ENCODE peak calls at places on chromosomes 13 and 19, in eight cellular contexts. I, A, H, F, N, G, V and S are unnamed samples.

GRCh38 chr19:40646564-40647254 is 43.7 kb downstream of the NUMBL start:
- DNase-seq in F (no peak), G (peak; percentile 42), V (no peak), I (no peak), A (no peak), H (no peak), N (no peak), S (no peak)

GRCh38 chr19:6273701-6274601 is 5.8 kb downstream of the MLLT1 start:
- DNase-seq in A (peak; percentile 71), H (no peak), F (no peak), I (peak; percentile 91), G (peak; percentile 88), V (no peak), N (no peak), S (no peak)

GRCh38 chr13:102536695-102537485 is 59.9 kb upstream of the TPP2 start:
- DNase-seq in H (no peak), N (no peak), V (no peak), A (peak; percentile 28), G (no peak), I (no peak), F (no peak), S (no peak)

GRCh38 chr13:42215578-42216421 is 56.2 kb upstream of the AKAP11 start:
- DNase-seq in V (no peak), G (peak; percentile 60), A (no peak), I (peak; percentile 68), F (peak; percentile 39), H (no peak), N (peak; percentile 77), S (no peak)

GRCh38 chr13:111372651-111373425 is 52.4 kb downstream of the TEX29 start:
- DNase-seq in H (no peak), N (no peak), V (no peak), A (no peak), F (peak; percentile 89), G (no peak), I (no peak), S (no peak)

GRCh38 chr19:50462970-50463369 is 13.3 kb upstream of the EMC10 start:
- DNase-seq in A (no peak), H (no peak), G (no peak), N (no peak), V (no peak), I (no peak), F (no peak), S (no peak)

GRCh38 chr19:6057651-6058365 is 52.5 kb downstream of the RFX2 start:
- DNase-seq in F (no peak), N (no peak), I (no peak), V (no peak), A (no peak), H (no peak), G (no peak), S (no peak)

GRCh38 chr19:19911150-19911549 is 10.4 kb downstream of the ZNF93 start:
- DNase-seq in G (peak; percentile 26), A (no peak), I (no peak), F (no peak), N (no peak), H (no peak), V (no peak), S (no peak)

GRCh38 chr13:37382156-37382555 is 216.4 kb downstream of the POSTN start:
- DNase-seq in I (no peak), F (no peak), V (no peak), H (no peak), N (no peak), A (no peak), G (peak; percentile 23), S (no peak)

GRCh38 chr13:101942038-101942437 is 459.8 kb downstream of the FGF14 start:
- DNase-seq in F (peak; percentile 27), N (peak; percentile 76), A (no peak), I (peak; percentile 59), V (peak; percentile 15), H (no peak), G (peak; percentile 16), S (no peak)

GRCh38 chr13:25966086-25966485 is 85.7 kb downstream of the SHISA2 start:
- DNase-seq in I (no peak), F (no peak), G (no peak), V (no peak), H (no peak), A (no peak), N (no peak), S (no peak)

GRCh38 chr13:112943309-112944125 is 25.5 kb upstream of the MCF2L start:
- DNase-seq in F (no peak), I (peak; percentile 11), V (peak; percentile 13), N (peak; percentile 72), H (no peak), A (peak; percentile 68), G (peak; percentile 4), S (no peak)

GRCh38 chr19:18932216-18932841 is 8.7 kb downstream of the HOMER3 start:
- DNase-seq in A (peak; percentile 74), F (peak; percentile 38), I (peak; percentile 40), G (no peak), V (peak; percentile 60), N (peak; percentile 98), H (peak; percentile 69), S (no peak)

GRCh38 chr19:8616861-8617260 is 6.3 kb upstream of the ADAMTS10 start:
- DNase-seq in H (no peak), N (no peak), G (no peak), I (no peak), F (no peak), A (no peak), V (no peak), S (no peak)

GRCh38 chr19:58554494-58555368 is at the start of gene CHMP2A:
- DNase-seq in A (peak; percentile 98), H (peak; percentile 98), F (peak; percentile 96), V (peak; percentile 98), N (peak; percentile 99), G (peak; percentile 95), I (peak; percentile 97), S (peak; percentile 86)

GRCh38 chr13:99677388-99677951 is 176.2 kb downstream of the TM9SF2 start:
- DNase-seq in V (no peak), N (no peak), H (no peak), A (no peak), G (no peak), I (peak; percentile 28), F (no peak), S (no peak)

GRCh38 chr13:75830842-75831241 is 194.7 kb downstream of the LMO7 start:
- DNase-seq in V (no peak), H (no peak), G (peak; percentile 78), N (no peak), A (no peak), F (no peak), I (peak; percentile 51), S (no peak)

GRCh38 chr13:43383488-43384165 is 360.2 kb downstream of the DNAJC15 start:
- DNase-seq in F (no peak), A (no peak), V (no peak), I (no peak), N (no peak), G (no peak), H (no peak), S (no peak)

GRCh38 chr13:46751811-46752635 is 44.9 kb downstream of the ESD start:
- DNase-seq in H (peak; percentile 13), V (no peak), A (no peak), G (peak; percentile 45), F (no peak), I (no peak), N (peak; percentile 13), S (peak; percentile 26)

GRCh38 chr13:51175639-51176038 is 46.6 kb upstream of the FAM124A start:
- DNase-seq in I (no peak), F (no peak), V (no peak), N (no peak), G (no peak), H (no peak), A (no peak), S (no peak)

GRCh38 chr19:29878973-29879654 is 62.9 kb upstream of the URI1 start:
- DNase-seq in G (peak; percentile 10), A (no peak), N (peak; percentile 50), I (peak; percentile 11), F (peak; percentile 48), H (no peak), V (peak; percentile 94), S (no peak)

GRCh38 chr13:107554355-107554905 is 660.9 kb downstream of the LIG4 start:
- DNase-seq in H (no peak), I (no peak), V (no peak), F (no peak), N (no peak), A (no peak), G (peak; percentile 4), S (no peak)

GRCh38 chr13:101640797-101641400 is 188.4 kb downstream of the ITGBL1 start:
- DNase-seq in H (no peak), F (no peak), N (no peak), V (no peak), G (peak; percentile 78), I (peak; percentile 74), A (no peak), S (no peak)

GRCh38 chr19:30085394-30085793 is 143.4 kb downstream of the URI1 start:
- DNase-seq in N (peak; percentile 74), V (no peak), A (peak; percentile 50), F (no peak), H (no peak), I (no peak), G (no peak), S (no peak)

GRCh38 chr19:5403968-5404640 is 51.1 kb upstream of the ZNRF4 start:
- DNase-seq in V (peak; percentile 61), A (peak; percentile 88), G (peak; percentile 81), H (peak; percentile 41), N (peak; percentile 98), I (peak; percentile 83), F (peak; percentile 74), S (peak; percentile 8)

GRCh38 chr19:48696353-48697010 is 711 bp downstream of the FUT2 start:
- DNase-seq in I (no peak), N (peak; percentile 72), A (no peak), G (no peak), V (no peak), F (no peak), H (no peak), S (no peak)

GRCh38 chr13:110149036-110149435 is 157.9 kb downstream of the COL4A1 start:
- DNase-seq in A (no peak), F (no peak), H (no peak), G (no peak), V (no peak), N (no peak), I (no peak), S (no peak)

GRCh38 chr19:13959962-13960862 is 7.9 kb downstream of the DCAF15 start:
- DNase-seq in H (peak; percentile 16), F (no peak), N (peak; percentile 70), I (no peak), A (peak; percentile 40), V (peak; percentile 49), G (no peak), S (no peak)
- TF ChIP-seq CTCF in H (peak; percentile 32), F (peak; percentile 16), N (peak; percentile 43), I (no peak), A (no peak), V (no peak), G (peak; percentile 29), S (peak; percentile 34)

GRCh38 chr13:48303331-48304131 is at the start of gene RB1:
- DNase-seq in N (peak; percentile 87), G (peak; percentile 87), A (peak; percentile 91), V (peak; percentile 57), F (peak; percentile 84), I (peak; percentile 91), H (peak; percentile 88), S (peak; percentile 45)
- H3K4me3 ChIP-seq in N (peak within 1 kb of the TSS; percentile 95), G (peak within 1 kb of the TSS; percentile 59), A (peak within 1 kb of the TSS; percentile 87), V (peak within 1 kb of the TSS; percentile 83), F (peak within 1 kb of the TSS; percentile 85), I (peak within 1 kb of the TSS; percentile 91), H (peak within 1 kb of the TSS; percentile 83), S (peak within 1 kb of the TSS; percentile 93)

GRCh38 chr19:45103625-45104319 is 10.8 kb downstream of the PPP1R37 start:
- DNase-seq in I (no peak), G (no peak), F (no peak), H (no peak), A (no peak), N (no peak), V (no peak), S (no peak)
- TF ChIP-seq CTCF in I (no peak), G (no peak), F (no peak), H (no peak), A (no peak), N (no peak), V (no peak), S (no peak)

GRCh38 chr19:10288662-10289166 is 1.0 kb upstream of the ICAM5 start:
- DNase-seq in I (no peak), V (peak; percentile 85), A (no peak), F (peak; percentile 55), N (peak; percentile 83), G (peak; percentile 40), H (no peak), S (peak; percentile 46)
- H3K4me3 ChIP-seq in I (no peak overlapping the region), V (peak overlapping the region; percentile 52), A (no peak overlapping the region), F (peak overlapping the region; percentile 55), N (peak overlapping the region; percentile 71), G (peak overlapping the region; percentile 77), H (peak overlapping the region; percentile 47), S (peak overlapping the region; percentile 55)